ENCODE peak calls at places on chromosomes 12 and 14, in four cellular contexts. M is CD8-positive, alpha-beta T cell; E is psoas muscle; D is SJCRH30. V is an unnamed sample. For H3K9me3 and H3K27me3, the result is how much of the 10 kb centered on the place peaks cover.

GRCh38 chr12:131131808-131132117 is 178.1 kb downstream of the ADGRD1 start:
- DNase-seq in E (no peak), M (no peak), D (no peak), V (no peak)

GRCh38 chr12:97805086-97805485 is 342.5 kb downstream of the RMST start:
- DNase-seq in E (no peak), M (no peak), D (no peak), V (no peak)

GRCh38 chr12:89073027-89073398 is 279.3 kb downstream of the DUSP6 start:
- DNase-seq in E (no peak), M (no peak), D (peak), V (no peak)

GRCh38 chr12:116053479-116054195 is 223.9 kb downstream of the MED13L start:
- DNase-seq in D (no peak), E (peak), M (no peak), V (no peak)

GRCh38 chr12:103423061-103423473 is 72.7 kb downstream of the C12orf42 start:
- DNase-seq in M (no peak), E (no peak), D (no peak), V (no peak)

GRCh38 chr14:90551070-90551704 is 154.4 kb downstream of the CALM1 start:
- DNase-seq in D (no peak), M (no peak), E (no peak), V (no peak)

GRCh38 chr12:2813573-2814185 is 1.2 kb downstream of the ITFG2 start:
- DNase-seq in M (peak), E (no peak), D (peak), V (no peak)

GRCh38 chr12:81758421-81759214 is 532 bp downstream of the PPFIA2 start:
- DNase-seq in M (no peak), D (peak), E (peak), V (no peak)

GRCh38 chr12:1838223-1838993 is 18.0 kb downstream of the LRTM2 start:
- DNase-seq in M (no peak), D (no peak), E (no peak), V (no peak)

GRCh38 chr12:63945777-63946176 is 101.3 kb downstream of the SRGAP1 start:
- DNase-seq in D (no peak), E (no peak), M (no peak), V (no peak)

GRCh38 chr12:128823216-128823915 is 392 bp downstream of the SLC15A4 start:
- DNase-seq in D (no peak), M (peak), E (no peak), V (no peak)

GRCh38 chr12:128817115-128818015 is 6.4 kb downstream of the SLC15A4 start:
- DNase-seq in M (no peak), E (peak), D (no peak), V (no peak)

GRCh38 chr12:103800252-103800771 is 40.7 kb downstream of the NT5DC3 start:
- DNase-seq in M (no peak), D (peak), E (peak), V (no peak)

GRCh38 chr14:47391105-47391504 is 284.3 kb downstream of the MDGA2 start:
- DNase-seq in D (no peak), E (no peak), M (no peak), V (no peak)

GRCh38 chr14:47389520-47389919 is 285.9 kb downstream of the MDGA2 start:
- DNase-seq in D (peak), E (no peak), M (no peak), V (peak)

GRCh38 chr14:47392351-47392750 is 283.1 kb downstream of the MDGA2 start:
- DNase-seq in D (no peak), E (no peak), M (no peak), V (no peak)
- H3K9me3 ChIP-seq in D (under half), E (under half), M (under half), V (under half)

DNA sequence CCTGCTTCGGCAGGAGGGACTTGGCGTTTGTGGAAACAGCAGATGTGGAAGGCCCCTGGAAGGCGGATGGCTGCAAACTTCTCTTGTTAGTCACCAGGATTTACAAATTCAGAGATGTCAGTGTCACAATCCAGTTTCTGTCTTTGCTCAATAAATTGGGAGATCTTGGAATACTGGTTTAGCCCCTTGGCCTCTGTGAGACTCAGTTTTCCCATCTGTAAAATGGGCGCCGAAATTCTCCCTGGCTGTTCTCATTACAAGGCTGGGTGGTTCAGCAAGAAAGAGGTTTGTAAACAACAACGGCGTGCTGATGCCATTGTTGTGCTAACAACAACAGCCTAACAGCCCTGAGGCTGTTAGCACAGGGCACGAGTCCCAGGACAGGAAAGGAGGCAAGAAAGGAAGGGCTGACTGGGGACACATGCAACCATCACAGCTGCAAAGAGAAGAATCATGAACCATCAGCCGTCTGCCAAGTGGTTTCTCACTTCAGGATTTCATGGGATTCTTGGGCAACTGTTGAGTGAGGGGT is 127.5 kb downstream of the AACS start:
- DNase-seq in M (no peak), E (no peak), D (no peak), V (no peak)
- H3K27me3 ChIP-seq in M (under half), E (under half), D (under half), V (under half)

GRCh38 chr12:54975875-54976274 is 8.7 kb downstream of the TESPA1 start:
- DNase-seq in M (no peak), D (no peak), E (no peak), V (no peak)

GRCh38 chr12:54974281-54974680 is 10.3 kb downstream of the TESPA1 start:
- DNase-seq in D (no peak), E (no peak), M (no peak), V (no peak)

GRCh38 chr12:54977857-54978256 is 6.7 kb downstream of the TESPA1 start:
- DNase-seq in M (no peak), E (no peak), D (no peak), V (no peak)

GRCh38 chr12:54977155-54977554 is 7.4 kb downstream of the TESPA1 start:
- DNase-seq in D (no peak), E (no peak), M (no peak), V (no peak)

GRCh38 chr12:54975272-54975671 is 9.3 kb downstream of the TESPA1 start:
- DNase-seq in M (no peak), D (no peak), E (no peak), V (no peak)
- H3K27ac ChIP-seq in M (no peak), D (no peak), E (no peak), V (no peak)

GRCh38 chr12:99619389-99620158 is 28.0 kb upstream of the GARIN6 start:
- DNase-seq in D (peak), M (no peak), E (no peak), V (peak)
- H3K9me3 ChIP-seq in D (under half), M (under half), E (under half), V (under half)

GRCh38 chr12:207804-208203 is 6.2 kb downstream of the SLC6A12 start:
- DNase-seq in M (no peak), E (no peak), D (no peak), V (no peak)
- H3K27me3 ChIP-seq in M (under half), E (under half), D (under half), V (under half)

GRCh38 chr12:32661706-32662105 is 17.4 kb upstream of the DNM1L start:
- DNase-seq in D (no peak), M (no peak), E (peak), V (no peak)
- H3K27ac ChIP-seq in D (no peak), M (no peak), E (peak), V (no peak)

GRCh38 chr14:29311983-29312382 is 545.4 kb downstream of the FOXG1 start:
- DNase-seq in E (no peak), D (no peak), M (no peak), V (no peak)

GRCh38 chr14:29310210-29310609 is 543.6 kb downstream of the FOXG1 start:
- DNase-seq in M (no peak), D (no peak), E (no peak), V (no peak)

DNA sequence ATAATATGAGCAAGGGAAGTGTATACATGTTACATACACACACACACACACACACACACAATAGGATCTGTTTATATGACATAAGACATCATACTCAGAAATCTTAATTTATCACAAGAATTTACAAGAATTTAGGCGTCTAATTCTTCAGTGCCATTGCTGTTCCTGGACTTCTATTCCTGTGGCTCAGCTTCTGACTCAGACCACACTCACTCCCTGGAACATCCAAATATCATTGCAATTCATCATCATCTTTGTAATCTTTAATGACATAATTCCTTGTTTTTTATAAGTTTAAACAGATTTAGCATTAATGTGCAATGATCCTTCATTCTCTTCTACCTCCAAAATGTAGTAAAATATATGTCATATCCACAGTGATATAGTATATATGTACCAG is 544.2 kb downstream of the FOXG1 start:
- DNase-seq in M (no peak), E (no peak), D (no peak), V (no peak)
- H3K9me3 ChIP-seq in M (under half), E (under half), D (under half), V (under half)

GRCh38 chr12:125246346-125246656 is 181.1 kb downstream of the AACS start:
- DNase-seq in M (no peak), D (no peak), E (no peak), V (no peak)

GRCh38 chr12:125245601-125246345 is 180.5 kb downstream of the AACS start:
- DNase-seq in E (no peak), M (no peak), D (peak), V (no peak)

GRCh38 chr12:125249066-125249824 is 184.0 kb downstream of the AACS start:
- DNase-seq in M (no peak), E (no peak), D (peak), V (no peak)

GRCh38 chr12:125249932-125250331 is 184.7 kb downstream of the AACS start:
- DNase-seq in M (no peak), E (no peak), D (peak), V (no peak)

GRCh38 chr12:125247477-125247876 is 182.2 kb downstream of the AACS start:
- DNase-seq in M (no peak), E (no peak), D (peak), V (no peak)
- H3K27me3 ChIP-seq in M (under half), E (under half), D (under half), V (under half)

DNA sequence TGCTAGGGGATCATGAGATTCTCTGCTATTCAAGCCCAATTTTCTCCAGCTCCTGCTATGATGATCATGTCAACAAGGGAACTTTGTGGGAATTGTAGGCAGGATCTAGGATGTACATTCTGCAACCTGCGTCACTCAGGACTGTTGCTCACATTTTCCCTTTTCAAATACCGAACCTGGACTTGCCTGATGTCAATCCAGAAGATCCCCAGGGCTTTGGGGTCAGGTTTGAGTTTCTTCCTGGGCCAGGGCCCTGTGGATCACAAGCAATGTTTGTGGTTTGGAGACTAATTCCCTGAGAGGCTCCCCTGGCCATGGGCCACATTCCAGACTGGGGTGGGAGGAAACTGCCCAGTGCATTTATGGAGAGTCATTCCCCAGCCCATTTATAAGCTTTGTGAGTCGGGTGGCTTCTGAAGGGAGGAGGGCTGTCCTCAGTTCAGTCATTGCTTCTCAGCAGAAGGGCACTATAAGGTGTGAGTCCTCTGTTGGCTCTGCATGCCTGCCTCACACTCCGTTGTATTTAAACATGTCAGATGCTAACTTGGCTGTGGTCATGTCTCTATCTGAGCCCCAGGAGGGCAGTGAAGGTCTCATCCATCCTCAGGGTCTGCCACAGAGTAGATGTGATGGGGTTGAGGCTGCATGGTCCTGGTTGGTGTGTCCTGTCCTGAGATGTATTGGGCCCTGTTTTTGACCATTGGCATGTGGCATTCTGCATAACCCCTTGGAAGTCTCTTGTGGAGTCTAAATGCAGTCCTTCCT is 6.5 kb downstream of the KRT86 start:
- DNase-seq in M (no peak), E (peak), D (peak), V (no peak)
- H3K27ac ChIP-seq in M (no peak), E (peak), D (peak), V (no peak)

GRCh38 chr12:133226690-133227089 is 9.0 kb downstream of the ANHX start:
- DNase-seq in D (no peak), E (no peak), M (no peak), V (no peak)

GRCh38 chr12:133221241-133221640 is 14.4 kb downstream of the ANHX start:
- DNase-seq in E (no peak), D (no peak), M (no peak), V (no peak)

GRCh38 chr12:133220521-133220920 is 15.2 kb downstream of the ANHX start:
- DNase-seq in M (no peak), D (no peak), E (no peak), V (no peak)

GRCh38 chr12:133225527-133225926 is 10.2 kb downstream of the ANHX start:
- DNase-seq in D (no peak), E (no peak), M (no peak), V (no peak)

GRCh38 chr12:133222211-133222610 is 13.5 kb downstream of the ANHX start:
- DNase-seq in D (no peak), M (no peak), E (no peak), V (no peak)
- H3K9me3 ChIP-seq in D (under half), M (under half), E (under half), V (under half)